ENCODE peak calls at places on chromosome 14, in four cellular contexts. One of them, this sample, is unnamed.

GRCh38 chr14:102810523-102810922 is 33.3 kb downstream of the TRAF3 start:
- DNase-seq in activated T-cell treated with anti-CD3 and anti-CD28 coated beads for 48 hours: no peak
- DNase-seq in neural progenitor cell: no peak
- DNase-seq in NCI-H1105: no peak
- DNase-seq in this sample: no peak

GRCh38 chr14:89374908-89375307 is 42.1 kb downstream of the FOXN3 start:
- DNase-seq in activated T-cell treated with anti-CD3 and anti-CD28 coated beads for 48 hours: no peak
- DNase-seq in NCI-H1105: no peak
- DNase-seq in neural progenitor cell: no peak
- DNase-seq in this sample: no peak

GRCh38 chr14:99267871-99268775 is 3.9 kb downstream of the BCL11B start:
- DNase-seq in activated T-cell treated with anti-CD3 and anti-CD28 coated beads for 48 hours: no peak
- DNase-seq in neural progenitor cell: no peak
- DNase-seq in NCI-H1105: no peak
- DNase-seq in this sample: no peak

GRCh38 chr14:93079321-93079720 is 36.4 kb downstream of the ITPK1 start:
- DNase-seq in NCI-H1105: no peak
- DNase-seq in neural progenitor cell: no peak
- DNase-seq in activated T-cell treated with anti-CD3 and anti-CD28 coated beads for 48 hours: no peak
- DNase-seq in this sample: no peak

GRCh38 chr14:25431211-25432076 is 381.5 kb upstream of the STXBP6 start:
- DNase-seq in NCI-H1105: no peak
- DNase-seq in activated T-cell treated with anti-CD3 and anti-CD28 coated beads for 48 hours: no peak
- DNase-seq in neural progenitor cell: peak
- DNase-seq in this sample: peak

GRCh38 chr14:22386924-22387775 is 201.9 kb downstream of the DAD1 start:
- DNase-seq in neural progenitor cell: peak
- DNase-seq in activated T-cell treated with anti-CD3 and anti-CD28 coated beads for 48 hours: no peak
- DNase-seq in NCI-H1105: peak
- DNase-seq in this sample: peak

GRCh38 chr14:103290056-103290455 is 44.0 kb upstream of the EIF5 start:
- DNase-seq in NCI-H1105: no peak
- DNase-seq in neural progenitor cell: no peak
- DNase-seq in activated T-cell treated with anti-CD3 and anti-CD28 coated beads for 48 hours: no peak
- DNase-seq in this sample: no peak

GRCh38 chr14:98173291-98173690 is 1098.7 kb downstream of the BCL11B start:
- DNase-seq in NCI-H1105: no peak
- DNase-seq in neural progenitor cell: no peak
- DNase-seq in activated T-cell treated with anti-CD3 and anti-CD28 coated beads for 48 hours: no peak
- DNase-seq in this sample: no peak

GRCh38 chr14:105475269-105475915 is 771 bp downstream of the CRIP2 start:
- DNase-seq in activated T-cell treated with anti-CD3 and anti-CD28 coated beads for 48 hours: no peak
- DNase-seq in neural progenitor cell: peak
- DNase-seq in NCI-H1105: no peak
- DNase-seq in this sample: peak

GRCh38 chr14:26444745-26445144 is 153.1 kb downstream of the NOVA1 start:
- DNase-seq in activated T-cell treated with anti-CD3 and anti-CD28 coated beads for 48 hours: no peak
- DNase-seq in neural progenitor cell: peak
- DNase-seq in NCI-H1105: no peak
- DNase-seq in this sample: peak

GRCh38 chr14:77290705-77291104 is 19.7 kb upstream of the NGB start:
- DNase-seq in activated T-cell treated with anti-CD3 and anti-CD28 coated beads for 48 hours: no peak
- DNase-seq in NCI-H1105: no peak
- DNase-seq in neural progenitor cell: no peak
- DNase-seq in this sample: peak

GRCh38 chr14:74946659-74947281 is 8.6 kb downstream of the PGF start:
- DNase-seq in neural progenitor cell: no peak
- DNase-seq in NCI-H1105: no peak
- DNase-seq in activated T-cell treated with anti-CD3 and anti-CD28 coated beads for 48 hours: no peak
- DNase-seq in this sample: no peak

GRCh38 chr14:104364830-104365229 is 214.7 kb upstream of the C14orf180 start:
- DNase-seq in neural progenitor cell: no peak
- DNase-seq in NCI-H1105: no peak
- DNase-seq in activated T-cell treated with anti-CD3 and anti-CD28 coated beads for 48 hours: no peak
- DNase-seq in this sample: no peak

This sample was measured in iris pigment epithelial cell.